ENCODE peak calls at places on chromosomes 5 and 9, in six cellular contexts. G, C, Z, T, R and F are unnamed samples.

GRCh38 chr9:79292731-79293280 is 279.0 kb upstream of the TLE4 start:
- DNase-seq in G (no peak), R (peak), C (no peak), Z (peak), T (no peak), F (no peak)

GRCh38 chr5:13278148-13278547 is 666.3 kb downstream of the DNAH5 start:
- DNase-seq in C (no peak), Z (no peak), G (no peak), R (peak), T (peak), F (no peak)

GRCh38 chr9:88915916-88916315 is 75.4 kb upstream of the S1PR3 start:
- DNase-seq in G (no peak), T (no peak), R (no peak), C (peak), Z (no peak), F (no peak)

GRCh38 chr5:170330568-170331054 is 33.0 kb upstream of the LCP2 start:
- DNase-seq in R (no peak), T (no peak), C (no peak), G (no peak), Z (no peak), F (no peak)

GRCh38 chr5:61416410-61416809 is 84.4 kb downstream of the ZSWIM6 start:
- DNase-seq in C (no peak), Z (peak), T (no peak), G (no peak), R (no peak), F (no peak)

GRCh38 chr5:129377504-129377903 is 82.6 kb upstream of the ADAMTS19 start:
- DNase-seq in T (no peak), R (peak), G (no peak), C (no peak), Z (peak), F (peak)

GRCh38 chr5:152987156-152987555 is 503.3 kb upstream of the GRIA1 start:
- DNase-seq in T (no peak), R (peak), Z (no peak), C (no peak), G (no peak), F (no peak)

GRCh38 chr5:174084691-174085154 is 39.2 kb downstream of the NSG2 start:
- DNase-seq in R (peak), T (no peak), Z (no peak), G (no peak), C (no peak), F (no peak)

GRCh38 chr5:62268239-62268638 is 37.8 kb upstream of the KIF2A start:
- DNase-seq in C (no peak), T (no peak), Z (peak), G (no peak), R (no peak), F (no peak)

GRCh38 chr5:44332360-44332971 is 56.8 kb downstream of the FGF10 start:
- DNase-seq in C (no peak), R (peak), G (no peak), T (peak), Z (peak), F (no peak)

GRCh38 chr9:7304596-7304995 is 495.0 kb downstream of the DMAC1 start:
- DNase-seq in Z (no peak), G (no peak), C (no peak), T (no peak), R (no peak), F (no peak)

GRCh38 chr9:130925050-130925678 is 13.9 kb downstream of the FIBCD1 start:
- DNase-seq in G (no peak), Z (no peak), R (no peak), C (no peak), T (no peak), F (no peak)